ENCODE peak calls at places on chromosomes 6 and 20, in seven cellular contexts. J is nephron progenitor cell, G is GM06990, E is mammary epithelial cell, W is cardiac fibroblast, D is GM10248, L is neural crest cell. Y is an unnamed sample.

GRCh38 chr20:48850681-48851299 is 23.0 kb upstream of the PREX1 start:
- DNase-seq in J (no peak), G (no peak), E (no peak), W (no peak), D (no peak), L (no peak), Y (no peak)

GRCh38 chr6:41408982-41409381 is 73.6 kb downstream of the NCR2 start:
- DNase-seq in J (no peak), G (no peak), E (no peak), W (no peak), D (no peak), L (no peak), Y (no peak)

GRCh38 chr20:54557836-54558590 is 82.6 kb downstream of the DOK5 start:
- DNase-seq in J (no peak), G (no peak), E (no peak), W (peak; percentile 55), D (no peak), L (no peak), Y (no peak)

GRCh38 chr20:64086801-64087200 is 2.6 kb upstream of the LKAAEAR1 start:
- DNase-seq in J (no peak), G (no peak), E (no peak), W (no peak), D (no peak), L (no peak), Y (no peak)

GRCh38 chr6:166671434-166672061 is 44.5 kb upstream of the RPS6KA2 start:
- DNase-seq in J (peak; percentile 24), G (no peak), E (no peak), W (peak; percentile 54), D (no peak), L (no peak), Y (no peak)

GRCh38 chr6:117078624-117079023 is 186.7 kb upstream of the VGLL2 start:
- DNase-seq in J (no peak), G (no peak), E (no peak), W (no peak), D (no peak), L (no peak), Y (no peak)

GRCh38 chr6:166395778-166396177 is 13.0 kb upstream of the MPC1 start:
- DNase-seq in J (no peak), G (no peak), E (no peak), W (no peak), D (no peak), L (no peak), Y (no peak)

GRCh38 chr20:22924949-22925612 is 110.0 kb upstream of the SSTR4 start:
- DNase-seq in J (no peak), G (no peak), E (no peak), W (no peak), D (no peak), L (no peak), Y (no peak)

GRCh38 chr6:90459225-90459758 is 127.6 kb downstream of the MAP3K7 start:
- DNase-seq in J (no peak), G (no peak), E (no peak), W (no peak), D (no peak), L (no peak), Y (no peak)

GRCh38 chr6:107235521-107235920 is 120.2 kb upstream of the BEND3 start:
- DNase-seq in J (no peak), G (no peak), E (peak; percentile 35), W (peak; percentile 67), D (no peak), L (no peak), Y (no peak)

GRCh38 chr20:19784511-19785172 is 26.6 kb downstream of the RIN2 start:
- DNase-seq in J (peak; percentile 43), G (no peak), E (peak; percentile 82), W (peak; percentile 89), D (peak; percentile 60), L (peak; percentile 55), Y (peak; percentile 52)

GRCh38 chr6:43495409-43495941 is 14.7 kb downstream of the LRRC73 start:
- DNase-seq in J (no peak), G (no peak), E (peak; percentile 58), W (no peak), D (no peak), L (no peak), Y (no peak)

GRCh38 chr6:90079555-90080490 is 185.6 kb downstream of the GJA10 start:
- DNase-seq in J (no peak), G (no peak), E (no peak), W (no peak), D (no peak), L (no peak), Y (no peak)

GRCh38 chr6:132061381-132061780 is 110.2 kb upstream of the CCN2 start:
- DNase-seq in J (no peak), G (no peak), E (no peak), W (no peak), D (no peak), L (no peak), Y (no peak)

GRCh38 chr6:127582777-127583462 is 5.9 kb downstream of the C6orf58 start:
- DNase-seq in J (no peak), G (no peak), E (peak; percentile 86), W (peak; percentile 50), D (no peak), L (no peak), Y (no peak)

GRCh38 chr6:85126448-85127178 is 323.3 kb upstream of the NT5E start:
- DNase-seq in J (peak; percentile 77), G (peak; percentile 6), E (peak; percentile 32), W (peak; percentile 65), D (peak; percentile 18), L (peak; percentile 43), Y (peak; percentile 51)

GRCh38 chr20:40493071-40493470 is 196.0 kb downstream of the MAFB start:
- DNase-seq in J (no peak), G (no peak), E (peak; percentile 28), W (peak; percentile 91), D (no peak), L (no peak), Y (no peak)

GRCh38 chr20:52601295-52601971 is 370.7 kb upstream of the TSHZ2 start:
- DNase-seq in J (no peak), G (no peak), E (no peak), W (no peak), D (no peak), L (no peak), Y (no peak)

GRCh38 chr6:17130786-17131185 is 28.9 kb downstream of the STMND1 start:
- DNase-seq in J (no peak), G (no peak), E (no peak), W (no peak), D (no peak), L (no peak), Y (no peak)

GRCh38 chr20:4835244-4836177 is 113.8 kb downstream of the PRND start:
- DNase-seq in J (no peak), G (no peak), E (no peak), W (peak; percentile 89), D (no peak), L (no peak), Y (no peak)

GRCh38 chr20:50054626-50055511 is 58.1 kb downstream of the UBE2V1 start:
- DNase-seq in J (peak; percentile 62), G (no peak), E (no peak), W (peak; percentile 80), D (no peak), L (peak; percentile 29), Y (no peak)

GRCh38 chr6:116773886-116774285 is 8.4 kb upstream of the FAM162B start:
- DNase-seq in J (no peak), G (no peak), E (no peak), W (no peak), D (no peak), L (no peak), Y (no peak)

GRCh38 chr6:144349690-144350132 is 64.6 kb downstream of the UTRN start:
- DNase-seq in J (no peak), G (no peak), E (peak; percentile 72), W (peak; percentile 83), D (no peak), L (no peak), Y (peak; percentile 16)

GRCh38 chr20:37903317-37904007 is 535 bp downstream of the VSTM2L start:
- DNase-seq in J (no peak), G (no peak), E (no peak), W (no peak), D (peak; percentile 36), L (no peak), Y (peak; percentile 58)
- TF ChIP-seq CTCF in J (peak; percentile 29), G (peak; percentile 23), E (peak; percentile 36), W (no peak), D (peak; percentile 20), L (peak; percentile 59), Y (peak; percentile 36)

GRCh38 chr20:11277170-11277569 is 603.4 kb upstream of the JAG1 start:
- DNase-seq in J (no peak), G (no peak), E (no peak), W (no peak), D (no peak), L (no peak), Y (no peak)

GRCh38 chr20:11275740-11276139 is 601.9 kb upstream of the JAG1 start:
- DNase-seq in J (no peak), G (no peak), E (no peak), W (no peak), D (no peak), L (no peak), Y (no peak)

GRCh38 chr20:11271920-11272594 is 598.3 kb upstream of the JAG1 start:
- DNase-seq in J (no peak), G (no peak), E (no peak), W (no peak), D (no peak), L (no peak), Y (no peak)

GRCh38 chr20:11271319-11271718 is 597.5 kb upstream of the JAG1 start:
- DNase-seq in J (peak; percentile 43), G (no peak), E (no peak), W (no peak), D (no peak), L (no peak), Y (no peak)

DNA sequence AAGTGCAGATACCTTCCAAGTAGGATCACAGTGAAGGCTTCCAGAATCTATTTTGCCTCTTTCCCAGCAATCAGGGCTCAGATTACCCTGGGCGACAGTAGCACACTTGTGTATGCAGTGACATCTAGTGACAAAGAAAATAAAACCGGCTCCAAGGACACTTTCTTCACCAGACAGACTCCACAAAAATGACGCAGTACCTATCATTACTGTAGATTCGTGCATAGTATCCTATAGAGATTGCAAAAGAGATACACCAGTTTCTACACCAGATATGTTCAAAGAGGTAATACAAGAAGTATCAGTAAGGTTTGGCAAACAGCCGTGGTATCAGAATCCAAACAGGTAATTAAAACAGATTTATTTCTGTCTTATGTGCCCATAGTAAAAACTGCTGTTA is 600.3 kb upstream of the JAG1 start:
- DNase-seq in J (peak; percentile 36), G (no peak), E (peak; percentile 81), W (peak; percentile 82), D (peak; percentile 50), L (no peak), Y (peak; percentile 51)
- TF ChIP-seq CTCF in J (peak; percentile 63), G (peak; percentile 54), E (peak; percentile 61), W (peak; percentile 38), D (peak; percentile 58), L (peak; percentile 75), Y (peak; percentile 30)

DNA sequence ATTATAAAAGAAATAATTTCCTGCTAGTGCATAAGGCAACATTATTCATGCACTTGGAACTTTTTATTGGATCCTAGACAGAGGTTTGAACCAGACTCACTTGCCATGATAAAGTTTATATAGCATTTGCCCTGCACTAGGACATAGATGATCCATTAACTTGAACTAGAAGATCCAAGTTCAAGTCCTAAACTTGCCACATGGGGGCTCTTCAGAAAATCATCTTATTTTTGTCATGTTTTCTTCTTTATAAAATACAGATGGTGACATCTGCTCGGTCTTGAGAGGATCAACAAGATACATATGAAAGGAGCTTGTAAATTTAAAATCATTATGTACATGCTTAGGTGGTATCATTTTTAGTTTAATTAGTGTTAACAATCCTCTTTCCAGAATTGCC is 94.5 kb downstream of the SIM1 start:
- DNase-seq in J (no peak), G (no peak), E (no peak), W (no peak), D (no peak), L (no peak), Y (no peak)
- TF ChIP-seq CTCF in J (no peak), G (peak; percentile 31), E (peak; percentile 22), W (peak; percentile 18), D (no peak), L (peak; percentile 30), Y (no peak)

GRCh38 chr6:111721677-111722219 is 116.1 kb upstream of the TRAF3IP2 start:
- DNase-seq in J (peak; percentile 30), G (no peak), E (no peak), W (peak; percentile 79), D (peak; percentile 48), L (no peak), Y (peak; percentile 36)
- TF ChIP-seq CTCF in J (peak; percentile 42), G (peak; percentile 80), E (peak; percentile 65), W (peak; percentile 88), D (peak; percentile 46), L (peak; percentile 67), Y (peak; percentile 36)

Y was measured in GM20000.